ENCODE peak calls at places on chromosomes 4 and X, in nine cellular contexts. C is CD8-positive, alpha-beta memory T cell; I is stimulated activated CD4-positive, alpha-beta T cell treated with anti-CD3 and anti-CD28 coated beads, Interleukin-12 subunit alpha, Interleukin-12 subunit beta, amount 100 ng/mL, for 24 hours; A is AG08396; K is activated gamma-delta T cell; X is NCI-H1417; B is foreskin fibroblast; T is NCI-H82; P is Right ventricle myocardium superior. Y is an unnamed sample.

GRCh38 chr4:2732526-2732925 is 23.6 kb downstream of the TNIP2 start:
- DNase-seq in T (no peak), B (no peak), P (no peak), C (no peak), K (no peak), X (no peak), A (peak; percentile 4), I (no peak), Y (no peak)

GRCh38 chr4:25509656-25510055 is 132.6 kb downstream of the ANAPC4 start:
- DNase-seq in T (no peak), K (no peak), A (no peak), P (no peak), C (no peak), I (no peak), B (no peak), X (no peak), Y (no peak)

GRCh38 chr4:5412296-5412695 is 296.1 kb downstream of the EVC2 start:
- DNase-seq in X (no peak), P (no peak), B (no peak), C (no peak), T (no peak), I (no peak), A (no peak), K (no peak), Y (no peak)

GRCh38 chr4:94653095-94653649 is 104.6 kb upstream of the BMPR1B start:
- DNase-seq in K (no peak), C (no peak), A (no peak), X (no peak), T (no peak), I (no peak), B (no peak), P (no peak), Y (no peak)

GRCh38 chrX:118823263-118824172 is at the start of gene ZCCHC12:
- DNase-seq in X (peak; percentile 94), C (peak; percentile 28), B (peak; percentile 20), I (peak; percentile 10), T (peak; percentile 84), K (peak; percentile 19), P (peak; percentile 51), A (peak; percentile 67), Y (peak; percentile 68)

GRCh38 chr4:1351854-1352633 is 5.0 kb downstream of the UVSSA start:
- DNase-seq in C (peak; percentile 77), B (peak; percentile 56), P (peak; percentile 90), X (peak; percentile 79), K (peak; percentile 58), I (peak; percentile 91), A (peak; percentile 89), T (peak; percentile 81), Y (peak; percentile 86)

GRCh38 chr4:48546336-48546735 is 56.3 kb downstream of the ZAR1 start:
- DNase-seq in X (peak; percentile 69), B (peak; percentile 20), C (no peak), T (peak; percentile 26), P (no peak), K (no peak), A (peak; percentile 8), I (no peak), Y (peak; percentile 29)

GRCh38 chr4:186900232-186900900 is 176.7 kb upstream of the FAT1 start:
- DNase-seq in T (no peak), P (no peak), K (no peak), C (no peak), A (peak; percentile 67), B (peak; percentile 48), I (no peak), X (no peak), Y (peak; percentile 79)

GRCh38 chr4:13988347-13989265 is 361.1 kb upstream of the BOD1L1 start:
- DNase-seq in P (peak; percentile 54), I (no peak), A (peak; percentile 51), C (no peak), X (no peak), B (peak; percentile 95), K (no peak), T (no peak), Y (peak; percentile 85)

GRCh38 chr4:101328063-101328602 is 19.2 kb downstream of the PPP3CA start:
- DNase-seq in A (no peak), X (no peak), P (no peak), I (no peak), T (no peak), B (no peak), K (no peak), C (peak; percentile 74), Y (no peak)

GRCh38 chr4:138761638-138762205 is 253.9 kb upstream of the NOCT start:
- DNase-seq in T (no peak), B (peak; percentile 8), A (no peak), I (no peak), C (no peak), P (no peak), K (no peak), X (no peak), Y (peak; percentile 32)

GRCh38 chr4:154039435-154040061 is 250.7 kb upstream of the SFRP2 start:
- DNase-seq in K (no peak), A (no peak), C (no peak), P (no peak), T (peak; percentile 58), I (no peak), X (peak; percentile 97), B (no peak), Y (no peak)

GRCh38 chr4:188986271-188986689 is 847.0 kb downstream of the TRIML1 start:
- DNase-seq in T (peak; percentile 0), K (no peak), B (peak; percentile 43), A (peak; percentile 38), I (no peak), X (peak; percentile 49), P (no peak), C (no peak), Y (no peak)

GRCh38 chr4:138650917-138651564 is 364.5 kb upstream of the NOCT start:
- DNase-seq in K (no peak), I (no peak), A (no peak), C (no peak), B (peak; percentile 96), T (no peak), X (no peak), P (no peak), Y (peak; percentile 63)

GRCh38 chr4:43251760-43252317 is 359.3 kb downstream of the GRXCR1 start:
- DNase-seq in A (no peak), B (peak; percentile 9), X (peak; percentile 73), I (no peak), C (no peak), K (no peak), T (peak; percentile 82), P (no peak), Y (no peak)

GRCh38 chrX:38857736-38858432 is 56.6 kb downstream of the MID1IP1 start:
- DNase-seq in K (no peak), A (no peak), I (no peak), T (no peak), X (no peak), P (no peak), C (no peak), B (no peak), Y (no peak)

GRCh38 chr4:119498520-119498919 is 130.1 kb downstream of the PDE5A start:
- DNase-seq in B (no peak), C (no peak), T (no peak), X (peak; percentile 54), I (no peak), K (no peak), A (peak; percentile 11), P (peak; percentile 48), Y (no peak)

GRCh38 chr4:162209706-162210105 is 45.9 kb upstream of the FSTL5 start:
- DNase-seq in B (no peak), P (no peak), X (no peak), A (no peak), C (no peak), K (no peak), I (no peak), T (no peak), Y (no peak)

GRCh38 chrX:53682885-53683555 is 3.5 kb downstream of the HUWE1 start:
- DNase-seq in T (peak; percentile 76), P (no peak), X (peak; percentile 65), C (peak; percentile 21), B (peak; percentile 25), I (no peak), K (no peak), A (peak; percentile 18), Y (peak; percentile 16)

GRCh38 chr4:103415801-103416200 is 217.7 kb upstream of the CENPE start:
- DNase-seq in P (no peak), C (no peak), A (no peak), K (no peak), T (no peak), B (no peak), X (no peak), I (no peak), Y (no peak)

GRCh38 chr4:44916406-44916805 is 190.1 kb upstream of the GNPDA2 start:
- DNase-seq in X (peak; percentile 23), I (no peak), K (no peak), T (peak; percentile 5), A (no peak), B (no peak), P (no peak), C (no peak), Y (no peak)

GRCh38 chrX:1598021-1598875 is 6.8 kb downstream of the AKAP17A start:
- DNase-seq in X (no peak), C (no peak), I (no peak), A (no peak), P (no peak), B (no peak), K (no peak), T (no peak), Y (no peak)

GRCh38 chr4:31984872-31985271 is 1264.7 kb downstream of the PCDH7 start:
- DNase-seq in X (no peak), K (no peak), C (no peak), P (no peak), B (no peak), T (no peak), A (no peak), I (no peak), Y (no peak)

GRCh38 chr4:169464080-169464479 is 148.3 kb downstream of the NEK1 start:
- DNase-seq in I (no peak), C (no peak), K (no peak), B (no peak), P (no peak), A (no peak), X (no peak), T (no peak), Y (no peak)

GRCh38 chr4:143701365-143701764 is 890 bp upstream of the FREM3 start:
- DNase-seq in K (no peak), X (peak; percentile 16), C (no peak), T (no peak), P (no peak), I (no peak), B (no peak), A (no peak), Y (no peak)

GRCh38 chr4:158535130-158535614 is 13.5 kb downstream of the RXFP1 start:
- DNase-seq in P (no peak), X (no peak), I (no peak), C (no peak), K (no peak), A (peak; percentile 21), B (peak; percentile 35), T (no peak), Y (peak; percentile 15)

GRCh38 chr4:26858947-26859401 is 1.7 kb upstream of the STIM2 start:
- DNase-seq in X (peak; percentile 57), P (no peak), T (peak; percentile 40), B (no peak), K (no peak), C (no peak), I (no peak), A (no peak), Y (no peak)

GRCh38 chr4:9952415-9952950 is 68.8 kb downstream of the SLC2A9 start:
- DNase-seq in A (no peak), C (no peak), P (no peak), I (no peak), K (no peak), X (no peak), T (no peak), B (no peak), Y (no peak)

Y was measured in AG20443.